ENCODE peak calls at places on chromosomes 12 and 14, in six cellular contexts. Y, F, Z, K, X and R are unnamed samples.

GRCh38 chr14:97353102-97353501 is 555.9 kb downstream of the VRK1 start:
- DNase-seq in Y (no peak), F (no peak), Z (no peak), K (no peak), X (no peak), R (no peak)

GRCh38 chr14:103519837-103520212 is 2.8 kb downstream of the CKB start:
- DNase-seq in Y (no peak), F (no peak), Z (no peak), K (no peak), X (no peak), R (no peak)

GRCh38 chr12:4584281-4584680 is 22.3 kb downstream of the DYRK4 start:
- DNase-seq in Y (no peak), F (no peak), Z (no peak), K (no peak), X (no peak), R (no peak)

GRCh38 chr14:29749327-29749726 is 178.3 kb downstream of the PRKD1 start:
- DNase-seq in Y (no peak), F (peak; percentile 53), Z (peak; percentile 81), K (no peak), X (peak; percentile 42), R (peak; percentile 68)

GRCh38 chr12:117096643-117097042 is 2.6 kb downstream of the TESC start:
- DNase-seq in Y (no peak), F (no peak), Z (no peak), K (no peak), X (no peak), R (no peak)

GRCh38 chr14:30580616-30581282 is 21.8 kb downstream of the G2E3 start:
- DNase-seq in Y (no peak), F (no peak), Z (no peak), K (no peak), X (no peak), R (peak; percentile 54)

GRCh38 chr14:63991833-63992232 is 139.0 kb downstream of the SYNE2 start:
- DNase-seq in Y (no peak), F (no peak), Z (no peak), K (peak; percentile 20), X (no peak), R (no peak)

GRCh38 chr12:54605138-54605970 is 16.9 kb upstream of the PPP1R1A start:
- DNase-seq in Y (no peak), F (no peak), Z (no peak), K (no peak), X (no peak), R (no peak)

GRCh38 chr12:56932867-56933266 is 1.3 kb downstream of the SDR9C7 start:
- DNase-seq in Y (peak; percentile 75), F (no peak), Z (no peak), K (no peak), X (no peak), R (no peak)

GRCh38 chr12:115223322-115223721 is 539.3 kb upstream of the TBX3 start:
- DNase-seq in Y (peak; percentile 75), F (no peak), Z (peak; percentile 81), K (no peak), X (peak; percentile 75), R (peak; percentile 76)

GRCh38 chr12:108349245-108349644 is 10.1 kb upstream of the CMKLR1 start:
- DNase-seq in Y (no peak), F (no peak), Z (no peak), K (no peak), X (no peak), R (peak; percentile 67)

GRCh38 chr14:58297762-58298476 is 436 bp upstream of the ARID4A start:
- DNase-seq in Y (peak; percentile 100), F (peak; percentile 100), Z (peak; percentile 100), K (peak; percentile 96), X (peak; percentile 100), R (peak; percentile 100)

GRCh38 chr14:78638926-78639325 is 468.8 kb downstream of the NRXN3 start:
- DNase-seq in Y (no peak), F (no peak), Z (no peak), K (no peak), X (no peak), R (no peak)

GRCh38 chr12:116630762-116631161 is 71.6 kb downstream of the MAP1LC3B2 start:
- DNase-seq in Y (no peak), F (no peak), Z (no peak), K (no peak), X (no peak), R (no peak)

GRCh38 chr14:56248442-56248841 is 130.2 kb downstream of the PELI2 start:
- DNase-seq in Y (no peak), F (no peak), Z (no peak), K (no peak), X (no peak), R (no peak)

DNA sequence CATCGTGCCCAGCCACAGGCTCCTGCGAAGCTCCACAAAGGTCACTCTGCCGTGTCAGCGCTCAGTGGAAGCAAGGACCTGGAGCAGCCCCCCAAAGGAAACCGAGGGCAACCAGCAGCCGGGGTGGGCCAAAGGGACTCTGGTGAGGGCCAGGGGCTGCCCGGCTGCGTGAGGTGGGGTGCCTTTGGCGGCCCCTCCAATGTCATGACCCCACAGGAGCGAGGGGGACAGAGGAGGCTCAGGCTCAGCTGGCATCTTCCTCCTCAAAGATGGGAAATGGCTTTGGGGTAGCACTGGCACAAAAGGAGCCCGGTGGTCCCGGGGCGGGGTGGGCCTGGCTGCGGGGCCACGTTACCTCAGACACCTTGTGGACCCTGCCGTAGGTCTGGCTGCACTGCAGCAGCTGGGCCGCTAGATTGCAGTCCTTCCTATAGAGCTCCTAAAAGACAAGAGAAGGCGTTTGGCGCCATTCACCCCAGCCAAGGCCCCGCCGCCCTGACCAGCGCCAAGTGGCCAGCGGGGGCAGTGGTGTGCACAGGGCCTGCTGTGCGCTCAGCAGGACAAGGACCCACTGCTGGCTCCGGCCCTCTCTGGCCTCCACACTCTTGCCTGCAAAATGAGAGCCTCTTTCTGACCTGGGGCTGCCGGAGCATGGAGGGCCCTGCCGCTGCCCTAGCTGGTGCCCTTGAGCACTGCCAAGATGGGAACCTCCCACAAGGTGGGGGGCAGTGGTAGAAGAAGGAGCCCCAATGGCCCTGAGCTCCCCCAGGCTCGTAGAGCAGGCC is 46.9 kb downstream of the BEGAIN start:
- DNase-seq in Y (no peak), F (no peak), Z (no peak), K (no peak), X (no peak), R (no peak)
- TF ChIP-seq CTCF in Y (peak; percentile 6), F (peak; percentile 46), Z (peak; percentile 20), K (no peak), X (no peak), R (peak; percentile 41)

GRCh38 chr12:105504286-105504685 is 173.8 kb downstream of the C12orf75 start:
- DNase-seq in Y (no peak), F (no peak), Z (no peak), K (peak; percentile 21), X (no peak), R (no peak)
- TF ChIP-seq CTCF in Y (no peak), F (no peak), Z (no peak), K (peak; percentile 2), X (peak; percentile 16), R (peak; percentile 21)

GRCh38 chr12:51622564-51622963 is 31.5 kb downstream of the SCN8A start:
- DNase-seq in Y (no peak), F (no peak), Z (peak; percentile 41), K (no peak), X (peak; percentile 35), R (peak; percentile 38)

GRCh38 chr12:51625370-51625769 is 34.3 kb downstream of the SCN8A start:
- DNase-seq in Y (no peak), F (no peak), Z (no peak), K (no peak), X (no peak), R (no peak)

GRCh38 chr12:51621155-51621922 is 30.3 kb downstream of the SCN8A start:
- DNase-seq in Y (no peak), F (peak; percentile 20), Z (peak; percentile 29), K (no peak), X (peak; percentile 67), R (no peak)

GRCh38 chr12:51626115-51626514 is 35.1 kb downstream of the SCN8A start:
- DNase-seq in Y (no peak), F (no peak), Z (no peak), K (no peak), X (no peak), R (no peak)

GRCh38 chr12:51620448-51620847 is 29.4 kb downstream of the SCN8A start:
- DNase-seq in Y (no peak), F (no peak), Z (peak; percentile 19), K (no peak), X (peak; percentile 76), R (peak; percentile 3)
- TF ChIP-seq CTCF in Y (no peak), F (no peak), Z (no peak), K (no peak), X (no peak), R (no peak)

GRCh38 chr14:54572316-54572715 is 5.4 kb downstream of the SAMD4A start:
- DNase-seq in Y (peak; percentile 31), F (no peak), Z (peak; percentile 70), K (peak; percentile 22), X (peak; percentile 28), R (peak; percentile 63)
- TF ChIP-seq CTCF in Y (peak; percentile 43), F (peak; percentile 53), Z (peak; percentile 55), K (no peak), X (peak; percentile 46), R (peak; percentile 66)